ENCODE peak calls at places on chromosomes 4 and X, in five cellular contexts. One of them, this sample, is unnamed.

GRCh38 chr4:178037459-178038214 is 595.4 kb upstream of the AGA start:
- DNase-seq in fibroblast of mammary gland: no peak
- DNase-seq in HCT116: no peak
- DNase-seq in lower leg skin: no peak
- DNase-seq in SK-N-SH: no peak
- DNase-seq in this sample: no peak

GRCh38 chr4:146834263-146835034 is 111.2 kb downstream of the TTC29 start:
- DNase-seq in fibroblast of mammary gland: no peak
- DNase-seq in HCT116: no peak
- DNase-seq in lower leg skin: no peak
- DNase-seq in SK-N-SH: peak; percentile 2
- DNase-seq in this sample: no peak

GRCh38 chrX:16671005-16671404 is 21.0 kb downstream of the S100G start:
- DNase-seq in fibroblast of mammary gland: peak; percentile 74
- DNase-seq in HCT116: peak; percentile 12
- DNase-seq in lower leg skin: no peak
- DNase-seq in SK-N-SH: peak; percentile 60
- DNase-seq in this sample: peak; percentile 76

GRCh38 chr4:80365928-80366327 is 30.4 kb downstream of the CFAP299 start:
- DNase-seq in fibroblast of mammary gland: peak; percentile 73
- DNase-seq in HCT116: peak; percentile 3
- DNase-seq in lower leg skin: peak; percentile 36
- DNase-seq in SK-N-SH: peak; percentile 34
- DNase-seq in this sample: peak; percentile 73

GRCh38 chrX:41960142-41960541 is 36.8 kb upstream of the CASK start:
- DNase-seq in fibroblast of mammary gland: no peak
- DNase-seq in HCT116: no peak
- DNase-seq in lower leg skin: no peak
- DNase-seq in SK-N-SH: no peak
- DNase-seq in this sample: no peak

GRCh38 chr4:100299019-100299418 is 108.8 kb upstream of the DDIT4L start:
- DNase-seq in fibroblast of mammary gland: peak; percentile 100
- DNase-seq in HCT116: peak; percentile 8
- DNase-seq in lower leg skin: peak; percentile 17
- DNase-seq in SK-N-SH: no peak
- DNase-seq in this sample: peak; percentile 96

GRCh38 chr4:100095729-100096595 is 94.3 kb downstream of the DDIT4L start:
- DNase-seq in fibroblast of mammary gland: peak; percentile 86
- DNase-seq in HCT116: peak; percentile 69
- DNase-seq in lower leg skin: peak; percentile 71
- DNase-seq in SK-N-SH: peak; percentile 50
- DNase-seq in this sample: peak; percentile 80

GRCh38 chr4:17854076-17854475 is 43.3 kb downstream of the NCAPG start:
- DNase-seq in fibroblast of mammary gland: no peak
- DNase-seq in HCT116: no peak
- DNase-seq in lower leg skin: no peak
- DNase-seq in SK-N-SH: no peak
- DNase-seq in this sample: no peak

GRCh38 chrX:64894454-64895038 is 81.7 kb downstream of the ZC4H2 start:
- DNase-seq in fibroblast of mammary gland: peak; percentile 7
- DNase-seq in HCT116: peak; percentile 12
- DNase-seq in lower leg skin: no peak
- DNase-seq in SK-N-SH: peak; percentile 25
- DNase-seq in this sample: peak; percentile 9

GRCh38 chrX:105882581-105883275 is 60.4 kb downstream of the NRK start:
- DNase-seq in fibroblast of mammary gland: peak; percentile 12
- DNase-seq in HCT116: no peak
- DNase-seq in lower leg skin: no peak
- DNase-seq in SK-N-SH: no peak
- DNase-seq in this sample: peak; percentile 49

GRCh38 chrX:118755633-118756032 is 28.2 kb downstream of the IL13RA1 start:
- DNase-seq in fibroblast of mammary gland: peak; percentile 2
- DNase-seq in HCT116: no peak
- DNase-seq in lower leg skin: no peak
- DNase-seq in SK-N-SH: no peak
- DNase-seq in this sample: no peak

GRCh38 chr4:19319607-19320006 is 932.1 kb upstream of the SLIT2 start:
- DNase-seq in fibroblast of mammary gland: no peak
- DNase-seq in HCT116: no peak
- DNase-seq in lower leg skin: no peak
- DNase-seq in SK-N-SH: no peak
- DNase-seq in this sample: peak; percentile 6

GRCh38 chr4:74543983-74544382 is 99.0 kb downstream of the AREG start:
- DNase-seq in fibroblast of mammary gland: peak; percentile 75
- DNase-seq in HCT116: no peak
- DNase-seq in lower leg skin: no peak
- DNase-seq in SK-N-SH: no peak
- DNase-seq in this sample: peak; percentile 79

GRCh38 chr4:116180056-116180690 is 905.2 kb downstream of the TRAM1L1 start:
- DNase-seq in fibroblast of mammary gland: peak; percentile 0
- DNase-seq in HCT116: peak; percentile 10
- DNase-seq in lower leg skin: no peak
- DNase-seq in SK-N-SH: peak; percentile 24
- DNase-seq in this sample: peak; percentile 2

GRCh38 chr4:51845736-51846135 is 2.8 kb downstream of the DCUN1D4 start:
- DNase-seq in fibroblast of mammary gland: no peak
- DNase-seq in HCT116: no peak
- DNase-seq in lower leg skin: no peak
- DNase-seq in SK-N-SH: no peak
- DNase-seq in this sample: peak; percentile 24
- H3K4me3 ChIP-seq in fibroblast of mammary gland: no peak overlapping the region
- H3K4me3 ChIP-seq in HCT116: peak overlapping the region; percentile 68
- H3K4me3 ChIP-seq in lower leg skin: no peak overlapping the region
- H3K4me3 ChIP-seq in SK-N-SH: no peak overlapping the region
- H3K4me3 ChIP-seq in this sample: no peak overlapping the region

GRCh38 chr4:77819836-77820679 is 890 bp upstream of the CNOT6L start:
- DNase-seq in fibroblast of mammary gland: peak; percentile 75
- DNase-seq in HCT116: peak; percentile 62
- DNase-seq in lower leg skin: peak; percentile 91
- DNase-seq in SK-N-SH: peak; percentile 94
- DNase-seq in this sample: peak; percentile 83
- TF ChIP-seq CTCF in fibroblast of mammary gland: no peak
- TF ChIP-seq CTCF in HCT116: no peak
- TF ChIP-seq CTCF in lower leg skin: no peak
- TF ChIP-seq CTCF in SK-N-SH: peak; percentile 6
- TF ChIP-seq CTCF in this sample: no peak

DNA sequence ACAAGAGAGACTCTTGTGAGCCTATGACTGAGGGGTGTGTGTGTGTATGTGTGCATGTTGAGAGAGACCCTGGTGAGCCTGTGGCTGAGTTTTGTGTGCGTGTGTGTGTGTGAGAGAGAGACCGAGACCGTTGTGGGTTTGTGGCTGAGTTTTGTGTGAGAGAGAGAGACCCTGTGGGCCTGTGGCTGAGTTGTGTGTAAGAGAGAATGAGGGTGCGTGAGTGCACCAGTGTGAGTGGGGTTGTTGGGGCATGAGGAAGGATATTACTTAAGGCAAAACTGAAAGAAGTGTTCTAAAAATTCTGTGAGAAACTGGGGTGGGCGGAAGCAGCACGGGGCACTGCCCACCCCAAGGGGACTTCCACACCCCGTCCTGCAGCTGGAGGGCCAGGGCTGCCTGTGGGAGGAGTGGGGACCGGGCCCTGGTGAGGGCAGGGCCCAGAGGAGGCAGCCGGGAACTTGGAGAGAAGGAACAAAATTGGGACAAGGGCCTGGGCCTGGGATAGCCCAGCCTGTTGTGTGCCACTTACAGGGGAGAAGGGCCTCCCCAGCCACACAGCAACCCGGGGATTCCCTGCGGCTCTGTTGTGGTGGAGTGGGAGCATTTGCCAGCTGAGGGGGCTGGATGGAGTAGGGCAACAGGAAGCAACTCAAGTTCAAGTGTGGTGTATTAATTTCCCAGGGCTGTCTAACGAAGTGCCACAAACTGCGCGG is 22.0 kb downstream of the TMEM131L start:
- DNase-seq in fibroblast of mammary gland: no peak
- DNase-seq in HCT116: no peak
- DNase-seq in lower leg skin: no peak
- DNase-seq in SK-N-SH: no peak
- DNase-seq in this sample: no peak
- H3K4me3 ChIP-seq in fibroblast of mammary gland: no peak overlapping the region
- H3K4me3 ChIP-seq in HCT116: no peak overlapping the region
- H3K4me3 ChIP-seq in lower leg skin: no peak overlapping the region
- H3K4me3 ChIP-seq in SK-N-SH: no peak overlapping the region
- H3K4me3 ChIP-seq in this sample: no peak overlapping the region

DNA sequence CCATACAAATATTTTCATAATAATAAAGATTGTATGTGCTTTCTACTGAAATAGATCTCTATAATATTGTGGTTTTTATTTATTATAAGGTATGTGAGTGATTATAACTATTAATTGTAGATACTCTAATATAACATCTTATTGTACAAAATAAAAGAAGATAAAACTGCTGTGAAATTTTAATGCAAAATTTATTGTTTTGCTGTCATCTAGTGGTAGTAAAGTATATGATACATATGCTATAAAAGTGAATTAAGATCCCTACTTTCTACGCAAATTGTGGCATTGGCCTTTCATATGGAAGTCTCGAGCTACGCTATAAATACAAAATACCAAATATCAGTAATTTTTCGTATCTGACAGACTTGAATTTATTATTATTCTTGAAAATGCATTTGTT is 19.3 kb downstream of the YIPF7 start:
- DNase-seq in fibroblast of mammary gland: no peak
- DNase-seq in HCT116: no peak
- DNase-seq in lower leg skin: no peak
- DNase-seq in SK-N-SH: no peak
- DNase-seq in this sample: peak; percentile 1
- TF ChIP-seq CTCF in fibroblast of mammary gland: peak; percentile 18
- TF ChIP-seq CTCF in HCT116: peak; percentile 39
- TF ChIP-seq CTCF in lower leg skin: no peak
- TF ChIP-seq CTCF in SK-N-SH: peak; percentile 52
- TF ChIP-seq CTCF in this sample: peak; percentile 31

GRCh38 chr4:112648263-112649054 is 11.5 kb downstream of the LARP7 start:
- DNase-seq in fibroblast of mammary gland: no peak
- DNase-seq in HCT116: no peak
- DNase-seq in lower leg skin: no peak
- DNase-seq in SK-N-SH: no peak
- DNase-seq in this sample: no peak
- H3K4me3 ChIP-seq in fibroblast of mammary gland: no peak overlapping the region
- H3K4me3 ChIP-seq in HCT116: no peak overlapping the region
- H3K4me3 ChIP-seq in lower leg skin: no peak overlapping the region
- H3K4me3 ChIP-seq in SK-N-SH: no peak overlapping the region
- H3K4me3 ChIP-seq in this sample: no peak overlapping the region

GRCh38 chrX:55210931-55211677 is 9.0 kb upstream of the PAGE5 start:
- DNase-seq in fibroblast of mammary gland: no peak
- DNase-seq in HCT116: no peak
- DNase-seq in lower leg skin: no peak
- DNase-seq in SK-N-SH: no peak
- DNase-seq in this sample: no peak
- TF ChIP-seq CTCF in fibroblast of mammary gland: no peak
- TF ChIP-seq CTCF in HCT116: peak; percentile 36
- TF ChIP-seq CTCF in lower leg skin: no peak
- TF ChIP-seq CTCF in SK-N-SH: peak; percentile 46
- TF ChIP-seq CTCF in this sample: no peak

This sample was measured in fibroblast of pulmonary artery.